ENCODE peak calls at places on chromosomes 3 and 15, in nine cellular contexts. R, U, N, W, X, S, D, G and C are unnamed samples.
A peak's percentile ranks its signal among the peaks of the same experiment; 100 is the strongest.

GRCh38 chr3:13482106-13482690 is 2.1 kb downstream of the HDAC11 start:
- DNase-seq in R (no peak), S (no peak), U (no peak), W (no peak), G (no peak), D (no peak), X (no peak), N (no peak), C (no peak)

GRCh38 chr3:110133971-110134370 is 796.6 kb upstream of the DPPA4 start:
- DNase-seq in D (no peak), G (no peak), R (no peak), U (no peak), S (no peak), N (no peak), W (no peak), X (no peak), C (no peak)

GRCh38 chr3:69072928-69073327 is 7.2 kb downstream of the UBA3 start:
- DNase-seq in R (no peak), X (no peak), S (no peak), G (no peak), W (no peak), D (no peak), U (no peak), N (no peak), C (no peak)

GRCh38 chr3:192410684-192410960 is 316.7 kb downstream of the FGF12 start:
- DNase-seq in U (no peak), W (no peak), G (no peak), N (no peak), D (no peak), R (no peak), X (peak; percentile 27), S (no peak), C (no peak)

GRCh38 chr3:134446800-134447199 is 39.0 kb downstream of the ANAPC13 start:
- DNase-seq in N (no peak), R (peak; percentile 68), D (no peak), U (peak; percentile 3), G (no peak), W (no peak), S (peak; percentile 35), X (no peak), C (no peak)

GRCh38 chr3:161212892-161213291 is 8.2 kb upstream of the NMD3 start:
- DNase-seq in S (no peak), D (no peak), N (peak; percentile 5), U (peak; percentile 22), X (no peak), G (no peak), R (no peak), W (no peak), C (no peak)

GRCh38 chr3:37935290-37935668 is 55.3 kb upstream of the VILL start:
- DNase-seq in U (no peak), D (no peak), G (no peak), W (peak; percentile 67), X (no peak), R (peak; percentile 49), S (peak; percentile 76), N (peak; percentile 49), C (peak; percentile 10)

GRCh38 chr15:100201376-100202280 is 140.1 kb downstream of the ADAMTS17 start:
- DNase-seq in G (no peak), X (no peak), R (no peak), N (no peak), U (no peak), D (no peak), W (no peak), S (no peak), C (peak; percentile 83)

GRCh38 chr3:6779140-6779539 is 81.8 kb upstream of the GRM7 start:
- DNase-seq in W (peak; percentile 2), N (no peak), S (no peak), R (no peak), U (no peak), D (peak; percentile 32), G (no peak), X (no peak), C (peak; percentile 7)

GRCh38 chr15:62549345-62549970 is 384.4 kb upstream of the C2CD4B start:
- DNase-seq in R (peak; percentile 33), U (peak; percentile 48), X (peak; percentile 64), N (peak; percentile 48), G (no peak), W (peak; percentile 76), D (peak; percentile 24), S (peak; percentile 31), C (peak; percentile 53)

GRCh38 chr15:62927196-62927595 is 115.4 kb upstream of the TPM1 start:
- DNase-seq in D (no peak), X (no peak), U (no peak), N (no peak), G (no peak), S (no peak), W (peak; percentile 70), R (peak; percentile 29), C (no peak)

GRCh38 chr3:148075829-148076716 is 621.6 kb upstream of the AGTR1 start:
- DNase-seq in R (peak; percentile 59), D (peak; percentile 0), X (peak; percentile 74), W (peak; percentile 62), N (peak; percentile 77), U (peak; percentile 57), G (peak; percentile 45), S (peak; percentile 71), C (no peak)

GRCh38 chr3:123781571-123782275 is 102.4 kb downstream of the MYLK start:
- DNase-seq in U (no peak), G (no peak), R (peak; percentile 87), X (no peak), D (no peak), S (no peak), W (no peak), N (peak; percentile 65), C (no peak)

GRCh38 chr15:58521293-58521991 is 89.7 kb downstream of the LIPC start:
- DNase-seq in X (peak; percentile 53), S (peak; percentile 88), G (no peak), W (peak; percentile 66), R (peak; percentile 84), D (peak; percentile 94), N (peak; percentile 51), U (peak; percentile 93), C (no peak)

GRCh38 chr15:38474155-38474757 is 20.3 kb downstream of the FAM98B start:
- DNase-seq in G (peak; percentile 39), U (peak; percentile 66), D (peak; percentile 58), R (peak; percentile 82), S (peak; percentile 72), X (peak; percentile 61), N (peak; percentile 59), W (peak; percentile 61), C (peak; percentile 72)

DNA sequence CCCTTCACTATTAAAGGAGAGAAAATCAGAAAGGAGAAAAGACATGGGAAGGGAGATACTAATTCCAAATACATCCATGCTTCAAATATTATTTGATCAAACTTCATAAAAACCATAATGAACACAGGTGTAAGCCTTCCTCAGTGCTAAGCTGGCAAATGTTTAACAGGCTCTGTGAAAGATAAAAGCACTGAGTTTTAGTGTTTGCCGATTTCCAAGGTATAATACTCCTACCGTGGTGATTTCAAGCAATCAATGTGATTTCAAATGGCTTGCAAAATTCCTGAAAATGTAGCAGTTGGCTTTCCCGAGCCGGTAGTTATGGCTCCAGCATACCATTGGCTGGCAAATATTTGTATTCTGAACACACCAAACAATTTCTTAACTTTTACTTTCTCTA is 732.3 kb upstream of the GOLIM4 start:
- DNase-seq in N (no peak), W (no peak), R (no peak), S (no peak), U (no peak), D (no peak), X (no peak), G (no peak), C (no peak)
- H3K4me3 ChIP-seq in N (no peak overlapping the region), W (no peak overlapping the region), R (no peak overlapping the region), S (no peak overlapping the region), U (no peak overlapping the region), D (no peak overlapping the region), X (no peak overlapping the region), G (no peak overlapping the region), C (no peak overlapping the region)

GRCh38 chr3:171457263-171458055 is 2.7 kb downstream of the TNIK start:
- DNase-seq in X (no peak), G (no peak), R (no peak), S (no peak), W (no peak), U (no peak), D (no peak), N (no peak), C (no peak)
- H3K4me2 ChIP-seq in X (peak overlapping the region; percentile 98), G (peak overlapping the region; percentile 90), R (no peak overlapping the region), S (peak overlapping the region; percentile 0), W (no peak overlapping the region), U (no peak overlapping the region), D (peak overlapping the region; percentile 94), N (peak overlapping the region; percentile 87), C (no peak overlapping the region)

DNA sequence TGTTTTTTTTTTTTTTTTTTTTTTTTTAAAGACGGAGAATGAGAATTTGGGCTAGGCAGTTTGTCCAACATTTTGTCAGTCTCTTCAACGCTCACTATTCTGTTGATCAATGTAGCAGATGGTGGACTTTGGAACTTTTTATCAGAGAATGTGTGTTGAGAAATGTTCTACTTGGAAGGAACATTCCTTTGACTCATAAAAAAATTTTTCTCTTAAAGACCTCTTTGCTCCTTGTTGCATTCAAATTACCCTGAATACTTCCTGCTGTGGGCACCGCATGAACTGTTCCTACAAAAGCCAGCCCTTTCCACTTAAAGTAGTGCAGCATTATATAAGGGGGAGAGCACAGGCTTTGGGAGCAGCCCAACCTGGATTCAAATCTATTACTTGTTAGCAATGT is 182.9 kb downstream of the AKAP13 start:
- DNase-seq in G (no peak), D (no peak), N (peak; percentile 72), X (peak; percentile 44), U (no peak), S (no peak), R (peak; percentile 33), W (peak; percentile 65), C (no peak)
- H3K4me1 ChIP-seq in G (no peaks in the 10 kb centered on the region), D (no peaks in the 10 kb centered on the region), N (no peaks in the 10 kb centered on the region), X (peaks cover 12% of the 10 kb centered on the region), U (no peaks in the 10 kb centered on the region), S (no peaks in the 10 kb centered on the region), R (no peaks in the 10 kb centered on the region), W (peaks cover 29% of the 10 kb centered on the region), C (no peaks in the 10 kb centered on the region)

GRCh38 chr3:119790369-119790768 is 8.5 kb downstream of the NR1I2 start:
- DNase-seq in U (no peak), R (no peak), N (no peak), S (no peak), G (no peak), X (no peak), D (no peak), W (no peak), C (no peak)

GRCh38 chr3:119794971-119795612 is 13.2 kb downstream of the NR1I2 start:
- DNase-seq in U (peak; percentile 55), X (peak; percentile 73), N (peak; percentile 21), W (peak; percentile 88), D (peak; percentile 90), S (peak; percentile 27), R (no peak), G (peak; percentile 64), C (no peak)

GRCh38 chr3:119794401-119794800 is 12.5 kb downstream of the NR1I2 start:
- DNase-seq in D (no peak), G (no peak), U (no peak), W (no peak), R (no peak), X (no peak), S (no peak), N (no peak), C (no peak)

GRCh38 chr3:119795849-119796248 is 13.9 kb downstream of the NR1I2 start:
- DNase-seq in R (no peak), S (no peak), N (no peak), G (no peak), D (no peak), W (peak; percentile 14), X (no peak), U (no peak), C (no peak)

DNA sequence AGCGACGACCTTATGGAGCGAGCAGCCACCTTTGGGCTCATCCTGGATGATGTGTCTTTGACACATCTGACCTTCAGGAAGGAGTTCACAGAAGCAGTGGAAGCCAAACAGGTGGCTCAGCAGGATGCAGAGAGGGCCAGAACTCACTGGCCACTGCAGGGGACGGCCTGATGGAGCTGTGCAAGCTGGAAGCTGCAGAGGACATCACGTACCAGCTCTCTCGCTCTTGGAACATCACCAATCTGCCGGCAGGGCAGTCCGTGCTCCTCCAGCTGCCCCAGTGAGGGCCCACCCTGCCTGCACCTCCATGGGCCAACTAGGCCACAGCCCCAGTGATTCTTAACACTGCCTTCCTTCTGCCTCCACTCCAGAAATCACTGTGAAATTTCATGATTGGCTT is 10.4 kb downstream of the NR1I2 start:
- DNase-seq in G (no peak), S (no peak), R (no peak), D (no peak), X (no peak), W (no peak), N (no peak), U (no peak), C (no peak)
- H3K4me3 ChIP-seq in G (peak overlapping the region; percentile 35), S (no peak overlapping the region), R (no peak overlapping the region), D (no peak overlapping the region), X (no peak overlapping the region), W (no peak overlapping the region), N (no peak overlapping the region), U (no peak overlapping the region), C (no peak overlapping the region)